ENCODE peak calls at places on chromosome 3, in five cellular contexts. D is A549, I is MM.1S, H is GM12878, G is DND-41. S is an unnamed sample.

GRCh38 chr3:14863324-14864100 is 44.8 kb downstream of the FGD5 start:
- DNase-seq in H (no peak), I (no peak), G (no peak), D (no peak), S (no peak)

GRCh38 chr3:31562525-31562924 is 29.8 kb downstream of the STT3B start:
- DNase-seq in H (no peak), I (no peak), G (peak; percentile 71), D (no peak), S (no peak)

GRCh38 chr3:45112939-45113338 is 33.2 kb downstream of the CDCP1 start:
- DNase-seq in D (no peak), H (no peak), I (no peak), G (no peak), S (no peak)

GRCh38 chr3:117589454-117589853 is 879.9 kb downstream of the TUSC7 start:
- DNase-seq in I (peak; percentile 22), G (no peak), D (no peak), H (no peak), S (no peak)

GRCh38 chr3:88433572-88433971 is 283.8 kb downstream of the C3orf38 start:
- DNase-seq in I (peak; percentile 83), G (peak; percentile 39), D (no peak), H (peak; percentile 35), S (no peak)

GRCh38 chr3:155702745-155703581 is 41.9 kb downstream of the PLCH1 start:
- DNase-seq in D (no peak), H (no peak), G (no peak), I (no peak), S (no peak)

GRCh38 chr3:31096661-31097060 is 202.2 kb upstream of the GADL1 start:
- DNase-seq in I (peak; percentile 12), D (no peak), G (no peak), H (no peak), S (no peak)

GRCh38 chr3:9169951-9170850 is 79.2 kb downstream of the SRGAP3 start:
- DNase-seq in D (no peak), I (no peak), G (no peak), H (no peak), S (no peak)

GRCh38 chr3:100471436-100471835 is 21.0 kb upstream of the TMEM45A start:
- DNase-seq in H (no peak), I (no peak), G (no peak), D (no peak), S (no peak)

GRCh38 chr3:41508063-41508696 is 308.9 kb downstream of the CTNNB1 start:
- DNase-seq in D (no peak), G (no peak), I (no peak), H (no peak), S (no peak)

GRCh38 chr3:72144773-72145505 is 360.0 kb upstream of the PROK2 start:
- DNase-seq in D (no peak), I (no peak), H (no peak), G (no peak), S (no peak)

GRCh38 chr3:56590814-56591213 is 33.8 kb downstream of the CCDC66 start:
- DNase-seq in G (no peak), H (no peak), I (no peak), D (no peak), S (peak; percentile 68)

DNA sequence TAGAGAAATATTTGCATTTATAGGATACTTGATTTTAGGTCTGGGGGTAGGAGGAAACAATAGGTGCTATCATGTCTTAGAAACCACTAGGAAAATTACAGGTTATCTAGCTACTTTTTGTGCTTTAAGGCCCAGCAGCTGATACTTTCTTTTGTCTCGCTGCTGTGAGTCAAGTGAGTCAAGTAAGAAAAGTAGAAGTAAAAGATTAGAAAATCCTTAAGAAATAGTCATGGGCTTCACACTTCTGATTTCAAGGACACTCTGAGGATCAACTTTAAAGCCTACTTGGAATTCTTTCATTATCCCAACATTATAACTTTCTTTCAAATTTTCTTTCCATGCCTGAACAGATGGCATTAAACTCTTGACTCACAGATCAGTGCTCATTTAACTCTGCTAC is 95.2 kb upstream of the RBMS3 start:
- DNase-seq in I (no peak), D (no peak), H (no peak), G (no peak), S (no peak)
- H3K4me2 ChIP-seq in I (no peak overlapping the region), D (no peak overlapping the region), H (no peak overlapping the region), G (no peak overlapping the region), S (no peak overlapping the region)

GRCh38 chr3:10758304-10759037 is 57.6 kb upstream of the SLC6A11 start:
- DNase-seq in I (peak; percentile 64), D (peak; percentile 87), H (peak; percentile 16), G (peak; percentile 53), S (peak; percentile 40)

GRCh38 chr3:10757821-10758130 is 58.3 kb upstream of the SLC6A11 start:
- DNase-seq in I (no peak), H (no peak), G (no peak), D (no peak), S (no peak)

GRCh38 chr3:10756546-10756945 is 59.5 kb upstream of the SLC6A11 start:
- DNase-seq in G (no peak), D (no peak), I (no peak), H (no peak), S (no peak)

GRCh38 chr3:10759495-10759894 is 56.5 kb upstream of the SLC6A11 start:
- DNase-seq in H (no peak), I (no peak), G (no peak), D (no peak), S (no peak)

GRCh38 chr3:10757021-10757820 is 58.8 kb upstream of the SLC6A11 start:
- DNase-seq in H (no peak), G (no peak), I (no peak), D (peak; percentile 43), S (no peak)
- H3K4me2 ChIP-seq in H (no peak overlapping the region), G (no peak overlapping the region), I (no peak overlapping the region), D (no peak overlapping the region), S (no peak overlapping the region)

DNA sequence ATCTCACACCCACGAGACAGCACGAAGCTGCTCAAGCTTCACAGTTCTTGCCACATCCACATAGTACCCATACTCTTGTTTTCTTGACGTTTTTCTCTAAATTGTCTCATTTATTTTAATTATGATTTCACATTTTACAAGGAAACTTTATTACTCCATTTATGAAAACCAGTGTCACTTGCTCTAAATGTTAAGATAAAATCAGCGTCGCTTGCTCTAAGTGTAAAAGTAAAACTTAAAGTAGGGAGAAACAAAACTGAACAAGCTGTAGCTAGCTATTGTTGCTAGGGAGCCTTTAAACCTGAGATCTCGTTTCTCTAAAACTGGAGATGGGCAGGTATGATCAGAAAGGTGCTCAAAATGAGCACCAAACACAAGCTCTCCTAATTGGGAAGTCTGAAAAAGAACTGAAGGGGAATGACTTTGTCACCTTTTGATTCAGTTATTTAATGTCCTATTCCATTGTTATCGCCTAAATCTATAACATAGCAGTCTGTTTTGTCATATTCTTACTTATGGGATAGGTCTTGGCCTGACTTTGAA is 695 bp downstream of the IFT122 start:
- DNase-seq in I (peak; percentile 27), G (no peak), H (no peak), D (no peak), S (no peak)
- H3K4me2 ChIP-seq in I (peak overlapping the region; percentile 89), G (peak overlapping the region; percentile 74), H (peak overlapping the region; percentile 93), D (peak overlapping the region; percentile 94), S (peak overlapping the region; percentile 97)

GRCh38 chr3:127749361-127749760 is 73.0 kb downstream of the MGLL start:
- DNase-seq in D (no peak), I (no peak), H (no peak), G (no peak), S (no peak)
- H3K4me2 ChIP-seq in D (peak overlapping the region; percentile 88), I (no peak overlapping the region), H (no peak overlapping the region), G (no peak overlapping the region), S (peak overlapping the region; percentile 71)